ENCODE peak calls at places on chromosomes 1 and 21, in six cellular contexts. One of them, this sample, is unnamed.

GRCh38 chr1:5129746-5130355 is 475.4 kb downstream of the AJAP1 start:
- DNase-seq in Peyer's patch: no peak
- DNase-seq in PC-3: no peak
- DNase-seq in cardiac fibroblast: no peak
- DNase-seq in right cardiac atrium: no peak
- DNase-seq in HCT116: no peak
- DNase-seq in this sample: no peak

GRCh38 chr1:230308039-230308438 is 118.1 kb downstream of the PGBD5 start:
- DNase-seq in Peyer's patch: peak; percentile 93
- DNase-seq in HCT116: peak; percentile 50
- DNase-seq in right cardiac atrium: peak; percentile 86
- DNase-seq in cardiac fibroblast: peak; percentile 96
- DNase-seq in PC-3: peak; percentile 100
- DNase-seq in this sample: peak; percentile 73

GRCh38 chr1:66446261-66447001 is 87.5 kb upstream of the SGIP1 start:
- DNase-seq in PC-3: peak; percentile 86
- DNase-seq in HCT116: peak; percentile 74
- DNase-seq in Peyer's patch: no peak
- DNase-seq in cardiac fibroblast: peak; percentile 83
- DNase-seq in right cardiac atrium: no peak
- DNase-seq in this sample: peak; percentile 15

GRCh38 chr1:100532645-100533044 is 5.3 kb upstream of the GPR88 start:
- DNase-seq in right cardiac atrium: no peak
- DNase-seq in PC-3: no peak
- DNase-seq in cardiac fibroblast: no peak
- DNase-seq in Peyer's patch: no peak
- DNase-seq in HCT116: no peak
- DNase-seq in this sample: no peak

GRCh38 chr1:236893626-236894545 is 98.8 kb downstream of the MTR start:
- DNase-seq in PC-3: peak; percentile 72
- DNase-seq in right cardiac atrium: no peak
- DNase-seq in Peyer's patch: no peak
- DNase-seq in HCT116: no peak
- DNase-seq in cardiac fibroblast: peak; percentile 26
- DNase-seq in this sample: no peak

GRCh38 chr1:16628361-16629111 is 15.2 kb upstream of the NBPF1 start:
- DNase-seq in cardiac fibroblast: no peak
- DNase-seq in HCT116: no peak
- DNase-seq in Peyer's patch: peak; percentile 60
- DNase-seq in PC-3: no peak
- DNase-seq in right cardiac atrium: peak; percentile 28
- DNase-seq in this sample: no peak

GRCh38 chr1:196059210-196059609 is 549.0 kb downstream of the KCNT2 start:
- DNase-seq in cardiac fibroblast: no peak
- DNase-seq in Peyer's patch: no peak
- DNase-seq in HCT116: no peak
- DNase-seq in right cardiac atrium: no peak
- DNase-seq in PC-3: peak; percentile 7
- DNase-seq in this sample: no peak

GRCh38 chr1:203276408-203276807 is 28.9 kb upstream of the BTG2 start:
- DNase-seq in right cardiac atrium: no peak
- DNase-seq in PC-3: no peak
- DNase-seq in Peyer's patch: no peak
- DNase-seq in HCT116: no peak
- DNase-seq in cardiac fibroblast: no peak
- DNase-seq in this sample: no peak

GRCh38 chr1:247373721-247374141 is 42.1 kb upstream of the ZNF496 start:
- DNase-seq in right cardiac atrium: peak; percentile 57
- DNase-seq in PC-3: no peak
- DNase-seq in HCT116: no peak
- DNase-seq in Peyer's patch: peak; percentile 74
- DNase-seq in cardiac fibroblast: peak; percentile 52
- DNase-seq in this sample: no peak

GRCh38 chr1:185200889-185201288 is 43.9 kb downstream of the SWT1 start:
- DNase-seq in Peyer's patch: no peak
- DNase-seq in PC-3: no peak
- DNase-seq in right cardiac atrium: no peak
- DNase-seq in cardiac fibroblast: no peak
- DNase-seq in HCT116: no peak
- DNase-seq in this sample: no peak

GRCh38 chr1:151680391-151680790 is 36.2 kb downstream of the CELF3 start:
- DNase-seq in right cardiac atrium: no peak
- DNase-seq in HCT116: peak; percentile 8
- DNase-seq in Peyer's patch: no peak
- DNase-seq in cardiac fibroblast: peak; percentile 3
- DNase-seq in PC-3: peak; percentile 55
- DNase-seq in this sample: no peak
- H3K4me3 ChIP-seq in right cardiac atrium: no peak overlapping the region
- H3K4me3 ChIP-seq in HCT116: peak overlapping the region; percentile 38
- H3K4me3 ChIP-seq in Peyer's patch: no peak overlapping the region
- H3K4me3 ChIP-seq in cardiac fibroblast: no peak overlapping the region
- H3K4me3 ChIP-seq in PC-3: peak overlapping the region; percentile 36
- H3K4me3 ChIP-seq in this sample: no peak overlapping the region

GRCh38 chr21:44919913-44920693 is 596 bp downstream of the ITGB2 start:
- DNase-seq in PC-3: no peak
- DNase-seq in right cardiac atrium: no peak
- DNase-seq in cardiac fibroblast: no peak
- DNase-seq in HCT116: no peak
- DNase-seq in Peyer's patch: no peak
- DNase-seq in this sample: no peak
- H3K4me3 ChIP-seq in PC-3: no peak overlapping the region
- H3K4me3 ChIP-seq in right cardiac atrium: peak overlapping the region; percentile 6
- H3K4me3 ChIP-seq in cardiac fibroblast: no peak overlapping the region
- H3K4me3 ChIP-seq in HCT116: no peak overlapping the region
- H3K4me3 ChIP-seq in Peyer's patch: peak overlapping the region; percentile 40
- H3K4me3 ChIP-seq in this sample: no peak overlapping the region

GRCh38 chr1:89822109-89822962 is 1.5 kb downstream of the LRRC8D start:
- DNase-seq in Peyer's patch: no peak
- DNase-seq in cardiac fibroblast: no peak
- DNase-seq in HCT116: no peak
- DNase-seq in PC-3: no peak
- DNase-seq in right cardiac atrium: no peak
- DNase-seq in this sample: no peak
- H3K4me3 ChIP-seq in Peyer's patch: peak overlapping the region; percentile 80
- H3K4me3 ChIP-seq in cardiac fibroblast: peak overlapping the region; percentile 69
- H3K4me3 ChIP-seq in HCT116: peak overlapping the region; percentile 74
- H3K4me3 ChIP-seq in PC-3: peak overlapping the region; percentile 95
- H3K4me3 ChIP-seq in right cardiac atrium: peak overlapping the region; percentile 86
- H3K4me3 ChIP-seq in this sample: peak overlapping the region; percentile 66

GRCh38 chr1:29122662-29122986 is 1.1 kb downstream of the TMEM200B start:
- DNase-seq in right cardiac atrium: peak; percentile 86
- DNase-seq in PC-3: peak; percentile 82
- DNase-seq in HCT116: no peak
- DNase-seq in cardiac fibroblast: peak; percentile 86
- DNase-seq in Peyer's patch: peak; percentile 53
- DNase-seq in this sample: peak; percentile 28
- H3K4me3 ChIP-seq in right cardiac atrium: peak overlapping the region; percentile 70
- H3K4me3 ChIP-seq in PC-3: peak overlapping the region; percentile 81
- H3K4me3 ChIP-seq in HCT116: peak overlapping the region; percentile 96
- H3K4me3 ChIP-seq in cardiac fibroblast: peak overlapping the region; percentile 62
- H3K4me3 ChIP-seq in Peyer's patch: peak overlapping the region; percentile 45
- H3K4me3 ChIP-seq in this sample: peak overlapping the region; percentile 67

GRCh38 chr1:112393634-112393976 is 2.4 kb upstream of the CTTNBP2NL start:
- DNase-seq in right cardiac atrium: peak; percentile 40
- DNase-seq in PC-3: peak; percentile 37
- DNase-seq in cardiac fibroblast: peak; percentile 77
- DNase-seq in HCT116: no peak
- DNase-seq in Peyer's patch: no peak
- DNase-seq in this sample: no peak
- H3K4me3 ChIP-seq in right cardiac atrium: no peak overlapping the region
- H3K4me3 ChIP-seq in PC-3: peak overlapping the region; percentile 92
- H3K4me3 ChIP-seq in cardiac fibroblast: peak overlapping the region; percentile 8
- H3K4me3 ChIP-seq in HCT116: no peak overlapping the region
- H3K4me3 ChIP-seq in Peyer's patch: no peak overlapping the region
- H3K4me3 ChIP-seq in this sample: no peak overlapping the region

GRCh38 chr1:22598736-22599135 is 35.4 kb downstream of the EPHA8 start:
- DNase-seq in right cardiac atrium: no peak
- DNase-seq in Peyer's patch: no peak
- DNase-seq in PC-3: no peak
- DNase-seq in HCT116: no peak
- DNase-seq in cardiac fibroblast: no peak
- DNase-seq in this sample: no peak

GRCh38 chr1:22600071-22600816 is 36.2 kb upstream of the C1QA start:
- DNase-seq in HCT116: no peak
- DNase-seq in PC-3: peak; percentile 10
- DNase-seq in Peyer's patch: no peak
- DNase-seq in cardiac fibroblast: no peak
- DNase-seq in right cardiac atrium: no peak
- DNase-seq in this sample: no peak

GRCh38 chr1:22600817-22601605 is 35.4 kb upstream of the C1QA start:
- DNase-seq in cardiac fibroblast: no peak
- DNase-seq in PC-3: no peak
- DNase-seq in right cardiac atrium: no peak
- DNase-seq in Peyer's patch: no peak
- DNase-seq in HCT116: no peak
- DNase-seq in this sample: no peak

GRCh38 chr1:22601610-22602009 is 34.8 kb upstream of the C1QA start:
- DNase-seq in right cardiac atrium: no peak
- DNase-seq in cardiac fibroblast: no peak
- DNase-seq in HCT116: no peak
- DNase-seq in Peyer's patch: no peak
- DNase-seq in PC-3: no peak
- DNase-seq in this sample: no peak

DNA sequence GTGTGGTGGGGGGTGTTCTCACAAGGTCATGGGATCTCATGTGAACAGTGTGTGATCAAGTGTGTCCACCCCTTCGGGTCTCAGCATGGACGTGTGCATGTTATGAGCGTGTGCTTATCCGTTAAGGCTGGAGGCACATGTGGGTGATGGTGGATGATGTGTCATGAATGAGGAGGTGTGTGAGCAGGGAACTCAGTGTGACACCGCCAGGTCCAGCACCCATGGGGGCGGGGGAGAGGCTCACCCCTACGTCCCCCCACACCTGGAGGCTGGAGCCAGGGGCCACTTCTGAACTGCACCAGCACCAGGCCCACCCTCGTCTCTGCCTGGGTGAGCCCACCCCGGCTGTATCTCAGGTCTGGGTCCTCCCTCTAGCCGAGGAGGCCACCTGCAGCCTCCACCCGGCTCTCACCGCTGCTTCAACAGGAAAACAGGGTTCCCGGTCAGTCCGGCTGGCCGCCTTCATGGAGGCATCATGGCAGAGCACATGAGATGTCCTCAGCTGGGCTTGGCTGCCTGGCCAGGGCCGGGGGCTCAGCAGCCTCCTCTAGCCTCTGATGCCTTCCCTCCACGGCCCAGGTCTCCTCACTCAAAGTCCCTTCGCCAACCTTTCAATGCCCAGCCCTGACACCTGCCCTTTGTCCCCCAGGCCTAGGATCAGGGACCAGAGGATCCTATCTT is 34.2 kb upstream of the C1QA start:
- DNase-seq in PC-3: no peak
- DNase-seq in cardiac fibroblast: no peak
- DNase-seq in right cardiac atrium: no peak
- DNase-seq in Peyer's patch: no peak
- DNase-seq in HCT116: no peak
- DNase-seq in this sample: no peak
- H3K4me3 ChIP-seq in PC-3: no peak overlapping the region
- H3K4me3 ChIP-seq in cardiac fibroblast: no peak overlapping the region
- H3K4me3 ChIP-seq in right cardiac atrium: no peak overlapping the region
- H3K4me3 ChIP-seq in Peyer's patch: no peak overlapping the region
- H3K4me3 ChIP-seq in HCT116: no peak overlapping the region
- H3K4me3 ChIP-seq in this sample: no peak overlapping the region

GRCh38 chr1:88504601-88505000 is 179.5 kb upstream of the PKN2 start:
- DNase-seq in Peyer's patch: no peak
- DNase-seq in PC-3: no peak
- DNase-seq in cardiac fibroblast: no peak
- DNase-seq in HCT116: no peak
- DNase-seq in right cardiac atrium: no peak
- DNase-seq in this sample: no peak

GRCh38 chr1:88514544-88514943 is 169.5 kb upstream of the PKN2 start:
- DNase-seq in cardiac fibroblast: no peak
- DNase-seq in HCT116: no peak
- DNase-seq in Peyer's patch: no peak
- DNase-seq in right cardiac atrium: no peak
- DNase-seq in PC-3: no peak
- DNase-seq in this sample: no peak

GRCh38 chr1:88503656-88504055 is 180.4 kb upstream of the PKN2 start:
- DNase-seq in Peyer's patch: no peak
- DNase-seq in HCT116: no peak
- DNase-seq in cardiac fibroblast: no peak
- DNase-seq in right cardiac atrium: no peak
- DNase-seq in PC-3: no peak
- DNase-seq in this sample: no peak

GRCh38 chr1:88509369-88509768 is 174.7 kb upstream of the PKN2 start:
- DNase-seq in Peyer's patch: no peak
- DNase-seq in cardiac fibroblast: peak; percentile 2
- DNase-seq in PC-3: peak; percentile 35
- DNase-seq in right cardiac atrium: no peak
- DNase-seq in HCT116: no peak
- DNase-seq in this sample: peak; percentile 47
- H3K4me3 ChIP-seq in Peyer's patch: no peak overlapping the region
- H3K4me3 ChIP-seq in cardiac fibroblast: no peak overlapping the region
- H3K4me3 ChIP-seq in PC-3: no peak overlapping the region
- H3K4me3 ChIP-seq in right cardiac atrium: no peak overlapping the region
- H3K4me3 ChIP-seq in HCT116: no peak overlapping the region
- H3K4me3 ChIP-seq in this sample: no peak overlapping the region